ENCODE peak calls at places on chromosomes 5 and 9, in ten cellular contexts. B is IMR-90, J is uterus, N is lung, K is kidney, U is cardiac muscle cell, F is transverse colon, Z is stomach, V is heart right ventricle, R is heart left ventricle. X is an unnamed sample.

GRCh38 chr5:37517686-37518085 is 138.6 kb downstream of the WDR70 start:
- DNase-seq in Z (no peak), B (no peak), N (no peak), U (no peak), K (no peak), R (no peak), F (no peak), V (no peak), J (no peak), X (no peak)

GRCh38 chr5:102600964-102601363 is 102.2 kb upstream of the SLCO6A1 start:
- DNase-seq in B (peak; percentile 13), U (peak; percentile 6), R (no peak), Z (no peak), K (no peak), V (no peak), J (no peak), N (no peak), F (no peak), X (peak; percentile 40)

GRCh38 chr5:80254767-80255424 is 952 bp downstream of the SERINC5 start:
- DNase-seq in V (no peak), N (no peak), U (peak; percentile 24), F (no peak), K (no peak), B (peak; percentile 28), J (no peak), Z (peak; percentile 49), R (no peak), X (peak; percentile 81)

GRCh38 chr5:116583085-116583766 is 8.6 kb upstream of the SEMA6A start:
- DNase-seq in Z (no peak), F (no peak), K (no peak), U (peak; percentile 36), J (no peak), B (peak; percentile 4), R (no peak), V (no peak), N (no peak), X (peak; percentile 92)

GRCh38 chr5:38605610-38606009 is 49.2 kb upstream of the LIFR start:
- DNase-seq in B (no peak), R (no peak), N (no peak), F (no peak), K (no peak), J (no peak), Z (no peak), V (no peak), U (no peak), X (no peak)

GRCh38 chr9:2479056-2479565 is 142.5 kb upstream of the VLDLR start:
- DNase-seq in J (no peak), N (no peak), U (no peak), V (no peak), F (no peak), Z (no peak), K (no peak), B (no peak), R (no peak), X (peak; percentile 37)

GRCh38 chr5:157217289-157218024 is 36.8 kb downstream of the ITK start:
- DNase-seq in N (no peak), K (no peak), B (no peak), U (no peak), F (no peak), Z (no peak), R (no peak), J (no peak), V (no peak), X (no peak)

GRCh38 chr9:72524820-72525539 is 3.6 kb downstream of the TMC1 start:
- DNase-seq in U (peak; percentile 92), F (peak; percentile 50), V (peak; percentile 33), B (peak; percentile 100), K (no peak), J (no peak), R (peak; percentile 23), Z (peak; percentile 70), N (no peak), X (peak; percentile 100)

GRCh38 chr9:119801311-119801710 is 432.1 kb upstream of the BRINP1 start:
- DNase-seq in F (no peak), U (no peak), K (no peak), R (no peak), J (no peak), N (no peak), Z (no peak), V (no peak), B (no peak), X (no peak)

GRCh38 chr9:79115176-79115575 is 456.6 kb upstream of the TLE4 start:
- DNase-seq in N (no peak), B (no peak), V (no peak), R (no peak), J (no peak), Z (no peak), K (no peak), U (no peak), F (no peak), X (no peak)

GRCh38 chr5:123261752-123262151 is 161.5 kb downstream of the CEP120 start:
- DNase-seq in K (no peak), U (no peak), V (no peak), Z (no peak), B (peak; percentile 52), J (no peak), F (no peak), R (no peak), N (no peak), X (peak; percentile 78)

GRCh38 chr9:76206821-76207220 is 187.4 kb downstream of the RFK start:
- DNase-seq in V (no peak), K (no peak), N (no peak), F (no peak), R (no peak), U (no peak), B (no peak), J (no peak), Z (no peak), X (no peak)

GRCh38 chr9:102461441-102461840 is 533.7 kb upstream of the CYLC2 start:
- DNase-seq in B (no peak), F (no peak), U (no peak), V (no peak), J (no peak), N (no peak), Z (no peak), R (no peak), K (peak; percentile 23), X (no peak)

GRCh38 chr9:108933231-108933630 is 693 bp downstream of the ELP1 start:
- DNase-seq in R (no peak), V (peak; percentile 6), K (no peak), Z (no peak), U (peak; percentile 4), F (peak; percentile 9), N (no peak), J (peak; percentile 13), B (peak; percentile 40), X (peak; percentile 31)

GRCh38 chr5:76836181-76836580 is 13.6 kb upstream of the S100Z start:
- DNase-seq in U (no peak), R (no peak), K (no peak), Z (no peak), N (no peak), F (no peak), V (no peak), J (no peak), B (peak; percentile 60), X (no peak)

GRCh38 chr9:88076286-88077070 is 61.8 kb downstream of the SPATA31C2 start:
- DNase-seq in F (peak; percentile 91), U (peak; percentile 91), Z (peak; percentile 96), B (peak; percentile 55), N (peak; percentile 85), J (peak; percentile 80), R (peak; percentile 61), K (peak; percentile 96), V (peak; percentile 52), X (peak; percentile 83)

GRCh38 chr9:95463145-95464060 is 53.4 kb downstream of the PTCH1 start:
- DNase-seq in B (no peak), N (no peak), K (no peak), V (no peak), F (no peak), U (no peak), J (no peak), Z (no peak), R (no peak), X (no peak)
- H3K4me3 ChIP-seq in B (peak overlapping the region; percentile 5), N (no peak overlapping the region), K (no peak overlapping the region), V (no peak overlapping the region), F (no peak overlapping the region), U (peak overlapping the region; percentile 15), J (no peak overlapping the region), Z (peak overlapping the region; percentile 19), R (peak overlapping the region; percentile 53), X (no peak overlapping the region)

GRCh38 chr5:71938886-71939285 is 168.4 kb upstream of the MAP1B start:
- DNase-seq in U (no peak), V (no peak), R (no peak), B (no peak), Z (peak; percentile 71), N (no peak), K (no peak), F (peak; percentile 72), J (no peak), X (peak; percentile 88)
- TF ChIP-seq CTCF in U (no peak), V (no peak), R (no peak), B (no peak), Z (no peak), N (no peak), K (no peak), F (no peak), J (no peak), X (peak; percentile 5)

DNA sequence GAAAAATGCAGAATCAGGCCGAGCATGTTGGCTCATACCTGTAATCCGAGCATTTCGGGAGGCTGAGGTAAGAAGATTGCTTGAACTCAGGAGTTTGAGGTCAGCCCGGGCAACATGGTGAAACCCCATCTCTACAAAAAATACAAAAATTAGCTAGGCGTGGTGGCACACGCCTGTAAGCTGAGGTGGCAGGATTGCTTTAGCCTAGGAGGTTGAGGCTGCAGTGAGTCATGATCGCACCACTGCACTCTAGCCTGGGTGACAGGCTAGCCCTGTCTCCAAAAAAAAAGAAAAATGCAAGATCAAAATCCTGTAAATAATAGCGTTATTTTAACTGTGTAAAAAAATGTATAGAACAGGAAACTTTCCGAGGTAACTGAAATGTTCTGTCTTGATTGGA is 39.4 kb downstream of the RNF44 start:
- DNase-seq in K (no peak), V (no peak), N (no peak), R (no peak), U (no peak), Z (no peak), F (no peak), B (peak; percentile 19), J (no peak), X (peak; percentile 93)
- H3K36me3 ChIP-seq in K (peaks cover 42% of the 10 kb centered on the region), V (peaks cover 100% of the 10 kb centered on the region), N (peaks cover 44% of the 10 kb centered on the region), R (no peaks in the 10 kb centered on the region), U (peaks cover 84% of the 10 kb centered on the region), Z (peaks cover 100% of the 10 kb centered on the region), F (no peaks in the 10 kb centered on the region), B (peaks cover 49% of the 10 kb centered on the region), J (no peaks in the 10 kb centered on the region), X (peaks cover 29% of the 10 kb centered on the region)

DNA sequence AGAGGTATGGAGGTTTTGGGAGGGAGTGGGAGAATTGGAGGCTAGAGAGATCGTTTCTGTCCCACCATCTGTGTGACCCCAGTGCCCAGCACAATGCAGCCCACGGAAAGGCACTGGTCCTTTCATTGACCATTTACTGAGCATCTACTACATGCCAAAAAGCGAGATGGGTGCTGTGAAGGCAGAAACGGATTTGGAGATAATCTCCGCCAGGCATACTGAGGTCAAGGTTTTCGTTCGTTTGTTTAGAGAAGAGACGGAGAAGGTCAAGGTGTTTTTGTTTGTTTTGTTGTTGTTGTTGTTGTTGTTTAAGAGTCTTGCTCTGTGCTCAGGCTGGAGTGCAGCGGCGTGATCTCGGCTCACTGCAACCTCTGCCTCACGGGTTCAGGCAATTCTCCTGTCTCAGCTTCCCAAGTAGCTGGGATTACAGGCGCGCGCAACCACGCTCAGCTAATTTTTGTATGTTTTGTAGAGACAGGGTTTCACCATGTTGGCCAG is 593 bp upstream of the ZBTB43 start:
- DNase-seq in B (no peak), V (no peak), J (no peak), F (no peak), R (peak; percentile 14), K (no peak), N (no peak), Z (no peak), U (no peak), X (no peak)
- H3K4me3 ChIP-seq in B (peak overlapping the region; percentile 78), V (no peak overlapping the region), J (peak overlapping the region; percentile 87), F (peak overlapping the region; percentile 26), R (peak overlapping the region; percentile 76), K (peak overlapping the region; percentile 95), N (peak overlapping the region; percentile 17), Z (peak overlapping the region; percentile 95), U (peak overlapping the region; percentile 81), X (peak overlapping the region; percentile 75)

GRCh38 chr9:135147938-135148337 is 60.5 kb downstream of the OLFM1 start:
- DNase-seq in U (no peak), J (no peak), V (no peak), R (no peak), K (no peak), Z (no peak), B (no peak), F (no peak), N (no peak), X (no peak)
- TF ChIP-seq CTCF in U (no peak), J (no peak), V (no peak), R (no peak), K (no peak), Z (no peak), B (no peak), F (no peak), N (no peak), X (no peak)

X was measured in bronchial epithelial cell.